ENCODE peak calls at places on chromosomes 4 and X, in seven cellular contexts. T, H, M, V, C, R and K are unnamed samples.

GRCh38 chrX:13055486-13055885 is 11.1 kb upstream of the FAM9C start:
- DNase-seq in V (no peak), R (peak), M (no peak), T (no peak), C (no peak), H (no peak), K (no peak)

GRCh38 chrX:1502853-1503252 is 34.1 kb downstream of the P2RY8 start:
- DNase-seq in R (no peak), T (no peak), H (no peak), V (no peak), M (no peak), C (no peak), K (no peak)

GRCh38 chrX:67607436-67607835 is 63.6 kb downstream of the AR start:
- DNase-seq in T (peak), C (no peak), H (no peak), M (no peak), R (no peak), V (no peak), K (no peak)

GRCh38 chr4:80197132-80197573 is at the start of gene PRDM8:
- DNase-seq in C (no peak), T (peak), V (peak), M (peak), R (peak), H (peak), K (peak)

GRCh38 chr4:170391066-170391754 is 301.5 kb upstream of the AADAT start:
- DNase-seq in V (peak), H (no peak), T (peak), R (peak), M (no peak), C (no peak), K (no peak)

GRCh38 chr4:76779740-76780459 is 118.0 kb downstream of the SOWAHB start:
- DNase-seq in M (no peak), T (peak), V (no peak), C (no peak), R (peak), H (no peak), K (no peak)

GRCh38 chr4:97645437-97645836 is 497.8 kb downstream of the STPG2 start:
- DNase-seq in C (no peak), H (no peak), V (no peak), M (no peak), T (no peak), R (no peak), K (no peak)

GRCh38 chr4:2298548-2298991 is 36.7 kb upstream of the MXD4 start:
- DNase-seq in H (no peak), C (no peak), V (no peak), T (peak), M (no peak), R (no peak), K (no peak)

GRCh38 chr4:56255820-56256219 is 131.5 kb downstream of the AASDH start:
- DNase-seq in V (no peak), T (no peak), R (peak), H (no peak), C (no peak), M (no peak), K (no peak)

GRCh38 chrX:44003975-44004374 is 30.8 kb upstream of the NDP start:
- DNase-seq in H (no peak), T (peak), C (no peak), M (no peak), V (no peak), R (no peak), K (no peak)

GRCh38 chr4:122224348-122224747 is 72.2 kb downstream of the BLTP1 start:
- DNase-seq in T (peak), V (peak), M (peak), C (no peak), H (no peak), R (peak), K (peak)

GRCh38 chr4:26179316-26179760 is 141.5 kb upstream of the RBPJ start:
- DNase-seq in T (no peak), M (no peak), V (no peak), C (no peak), H (no peak), R (no peak), K (no peak)

GRCh38 chrX:11759172-11759460 is 1.1 kb downstream of the MSL3 start:
- DNase-seq in V (no peak), H (no peak), T (no peak), M (no peak), R (no peak), C (no peak), K (peak)

GRCh38 chr4:84563002-84563401 is 19.9 kb upstream of the CDS1 start:
- DNase-seq in T (no peak), R (no peak), H (no peak), C (no peak), V (no peak), M (no peak), K (no peak)

GRCh38 chr4:86549163-86549788 is 44.8 kb upstream of the PTPN13 start:
- DNase-seq in C (no peak), V (no peak), T (peak), M (no peak), R (no peak), H (no peak), K (no peak)

GRCh38 chrX:56797966-56798711 is 69.1 kb downstream of the NBDY start:
- DNase-seq in T (peak), V (no peak), R (no peak), M (no peak), H (no peak), C (no peak), K (no peak)